ENCODE peak calls at places on chromosome 17, in seven cellular contexts. L is RCC 7860; K is AG09309; I is HCT116; P is AG04450; X is adrenal gland; G is activated CD4-positive, CD25-positive, alpha-beta regulatory T cell. R is an unnamed sample.
A peak's percentile ranks its signal among the peaks of the same experiment; 100 is the strongest.

GRCh38 chr17:7367083-7367482 is 12.1 kb downstream of the TMEM95 start:
- DNase-seq in I (no peak), K (no peak), G (no peak), P (no peak), L (no peak), X (no peak), R (no peak)

GRCh38 chr17:44079877-44080821 is 9.6 kb downstream of the G6PC3 start:
- DNase-seq in X (peak; percentile 20), G (no peak), K (no peak), I (no peak), P (no peak), L (no peak), R (no peak)

GRCh38 chr17:27458524-27458908 is 2.3 kb downstream of the KSR1 start:
- DNase-seq in X (no peak), K (no peak), G (no peak), P (no peak), I (no peak), L (no peak), R (no peak)

GRCh38 chr17:30375661-30376060 is 3.1 kb upstream of the CPD start:
- DNase-seq in G (no peak), K (no peak), L (no peak), P (no peak), I (no peak), X (no peak), R (no peak)

GRCh38 chr17:56351675-56352074 is 198.4 kb downstream of the ANKFN1 start:
- DNase-seq in X (no peak), L (no peak), P (no peak), G (no peak), I (no peak), K (no peak), R (no peak)

GRCh38 chr17:68433211-68433610 is 24.1 kb downstream of the WIPI1 start:
- DNase-seq in G (no peak), K (no peak), P (no peak), X (no peak), L (no peak), I (no peak), R (no peak)

GRCh38 chr17:56887552-56888467 is 26.0 kb downstream of the TRIM25 start:
- DNase-seq in L (peak; percentile 43), I (peak; percentile 31), K (no peak), P (no peak), G (no peak), X (no peak), R (no peak)

GRCh38 chr17:2214047-2214717 is 89.4 kb downstream of the SMG6 start:
- DNase-seq in X (peak; percentile 93), G (no peak), P (peak; percentile 73), K (no peak), L (peak; percentile 9), I (no peak), R (no peak)

GRCh38 chr17:68701046-68701445 is 99.9 kb upstream of the FAM20A start:
- DNase-seq in P (no peak), K (no peak), L (no peak), X (no peak), I (no peak), G (no peak), R (no peak)

GRCh38 chr17:82520041-82520910 is 744 bp downstream of the FOXK2 start:
- DNase-seq in I (no peak), K (no peak), X (peak; percentile 60), L (no peak), P (no peak), G (peak; percentile 27), R (no peak)

GRCh38 chr17:45895304-45895968 is 1.1 kb downstream of the MAPT start:
- DNase-seq in P (no peak), I (no peak), X (no peak), G (no peak), L (no peak), K (no peak), R (no peak)

GRCh38 chr17:9239260-9239820 is 218.0 kb downstream of the NTN1 start:
- DNase-seq in X (no peak), I (no peak), K (no peak), P (no peak), L (no peak), G (no peak), R (no peak)

GRCh38 chr17:57108656-57109392 is 23.8 kb downstream of the AKAP1 start:
- DNase-seq in X (no peak), P (no peak), L (no peak), K (no peak), I (no peak), G (no peak), R (no peak)

GRCh38 chr17:80476877-80477646 is 655 bp upstream of the NPTX1 start:
- DNase-seq in X (no peak), P (no peak), L (no peak), I (no peak), K (no peak), G (no peak), R (no peak)

GRCh38 chr17:81509048-81509686 is 3.4 kb downstream of the ACTG1 start:
- DNase-seq in P (no peak), G (no peak), K (no peak), X (no peak), L (no peak), I (no peak), R (no peak)

GRCh38 chr17:27520571-27521185 is 64.4 kb downstream of the KSR1 start:
- DNase-seq in L (no peak), I (no peak), G (no peak), P (no peak), K (no peak), X (no peak), R (peak; percentile 92)

GRCh38 chr17:19331134-19331533 is 31.4 kb downstream of the B9D1 start:
- DNase-seq in X (no peak), G (no peak), L (peak; percentile 36), P (peak; percentile 77), K (peak; percentile 69), I (no peak), R (no peak)

R was measured in COLO829.